ENCODE peak calls at places on chromosomes 5 and 9, in eight cellular contexts. X, R, L, U, T, M, J and H are unnamed samples.

GRCh38 chr5:2038337-2039179 is 155.8 kb upstream of the IRX4 start:
- DNase-seq in X (peak; percentile 94), R (peak; percentile 52), L (no peak), U (no peak), T (no peak), M (peak; percentile 29), J (peak; percentile 45), H (peak; percentile 38)

GRCh38 chr9:91338681-91339080 is 23.0 kb downstream of the AUH start:
- DNase-seq in X (no peak), R (no peak), L (no peak), U (no peak), T (no peak), M (no peak), J (no peak), H (no peak)

GRCh38 chr5:139147743-139148079 is 50.5 kb downstream of the SIL1 start:
- DNase-seq in X (no peak), R (peak; percentile 42), L (no peak), U (peak; percentile 70), T (no peak), M (no peak), J (no peak), H (peak; percentile 79)

GRCh38 chr5:171808951-171809350 is 23.3 kb downstream of the SMIM23 start:
- DNase-seq in X (no peak), R (no peak), L (peak; percentile 15), U (no peak), T (no peak), M (no peak), J (no peak), H (no peak)

GRCh38 chr5:171269717-171270116 is 39.3 kb upstream of the TLX3 start:
- DNase-seq in X (no peak), R (no peak), L (peak; percentile 18), U (no peak), T (no peak), M (no peak), J (no peak), H (no peak)

GRCh38 chr5:79771387-79771786 is 81.8 kb downstream of the CMYA5 start:
- DNase-seq in X (no peak), R (no peak), L (no peak), U (peak; percentile 76), T (no peak), M (no peak), J (no peak), H (no peak)

GRCh38 chr9:22040760-22041159 is 31.7 kb upstream of the CDKN2B start:
- DNase-seq in X (no peak), R (no peak), L (no peak), U (no peak), T (no peak), M (peak; percentile 9), J (no peak), H (no peak)

GRCh38 chr5:35478856-35479682 is 138.6 kb upstream of the SPEF2 start:
- DNase-seq in X (no peak), R (no peak), L (peak; percentile 32), U (peak; percentile 58), T (no peak), M (peak; percentile 71), J (no peak), H (no peak)

GRCh38 chr5:79503794-79504495 is 10.0 kb downstream of the HOMER1 start:
- DNase-seq in X (no peak), R (no peak), L (no peak), U (no peak), T (no peak), M (no peak), J (no peak), H (no peak)

GRCh38 chr9:126233913-126234525 is 92.6 kb upstream of the MVB12B start:
- DNase-seq in X (no peak), R (no peak), L (no peak), U (no peak), T (no peak), M (no peak), J (no peak), H (no peak)

GRCh38 chr5:74616236-74617146 is 24.0 kb downstream of the ENC1 start:
- DNase-seq in X (no peak), R (no peak), L (no peak), U (no peak), T (no peak), M (no peak), J (no peak), H (no peak)

GRCh38 chr5:37703841-37704241 is 136.0 kb downstream of the GDNF start:
- DNase-seq in X (no peak), R (no peak), L (no peak), U (no peak), T (no peak), M (no peak), J (no peak), H (no peak)